ENCODE peak calls at places on chromosome 4, in seven cellular contexts. One of them, this sample, is unnamed. For H3K4me1, the result is how much of the 10 kb centered on the place peaks cover.

GRCh38 chr4:6695660-6696581 is 2.2 kb downstream of the S100P start:
- DNase-seq in SK-N-SH: peak
- DNase-seq in K562: no peak
- DNase-seq in H1: no peak
- DNase-seq in Panc1: no peak
- DNase-seq in HCT116: no peak
- DNase-seq in GM12878: no peak
- DNase-seq in this sample: peak

GRCh38 chr4:125620066-125620850 is 305.5 kb downstream of the FAT4 start:
- DNase-seq in HCT116: no peak
- DNase-seq in SK-N-SH: no peak
- DNase-seq in GM12878: no peak
- DNase-seq in K562: no peak
- DNase-seq in H1: no peak
- DNase-seq in Panc1: no peak
- DNase-seq in this sample: no peak

GRCh38 chr4:40379248-40379647 is 44.1 kb downstream of the CHRNA9 start:
- DNase-seq in SK-N-SH: no peak
- DNase-seq in HCT116: no peak
- DNase-seq in Panc1: no peak
- DNase-seq in GM12878: no peak
- DNase-seq in K562: no peak
- DNase-seq in H1: no peak
- DNase-seq in this sample: no peak

GRCh38 chr4:139521764-139522373 is 34.1 kb downstream of the SETD7 start:
- DNase-seq in HCT116: no peak
- DNase-seq in H1: no peak
- DNase-seq in SK-N-SH: no peak
- DNase-seq in K562: no peak
- DNase-seq in Panc1: no peak
- DNase-seq in GM12878: peak
- DNase-seq in this sample: no peak

GRCh38 chr4:170089743-170090666 is at the start of gene AADAT:
- DNase-seq in K562: peak
- DNase-seq in HCT116: peak
- DNase-seq in GM12878: no peak
- DNase-seq in H1: peak
- DNase-seq in Panc1: peak
- DNase-seq in SK-N-SH: peak
- DNase-seq in this sample: peak

GRCh38 chr4:11603594-11604194 is 175.0 kb upstream of the HS3ST1 start:
- DNase-seq in H1: no peak
- DNase-seq in Panc1: no peak
- DNase-seq in K562: no peak
- DNase-seq in GM12878: no peak
- DNase-seq in HCT116: no peak
- DNase-seq in SK-N-SH: no peak
- DNase-seq in this sample: no peak

GRCh38 chr4:111788046-111788642 is 357.1 kb upstream of the FAM241A start:
- DNase-seq in K562: no peak
- DNase-seq in SK-N-SH: no peak
- DNase-seq in H1: peak
- DNase-seq in Panc1: no peak
- DNase-seq in GM12878: no peak
- DNase-seq in HCT116: no peak
- DNase-seq in this sample: no peak

GRCh38 chr4:94668724-94669123 is 89.0 kb upstream of the BMPR1B start:
- DNase-seq in Panc1: no peak
- DNase-seq in H1: no peak
- DNase-seq in HCT116: no peak
- DNase-seq in SK-N-SH: no peak
- DNase-seq in GM12878: no peak
- DNase-seq in K562: no peak
- DNase-seq in this sample: no peak

GRCh38 chr4:10080874-10081606 is 35.6 kb downstream of the WDR1 start:
- DNase-seq in K562: peak
- DNase-seq in SK-N-SH: peak
- DNase-seq in Panc1: no peak
- DNase-seq in HCT116: no peak
- DNase-seq in GM12878: no peak
- DNase-seq in H1: no peak
- DNase-seq in this sample: no peak

GRCh38 chr4:111519683-111520082 is 625.6 kb upstream of the FAM241A start:
- DNase-seq in SK-N-SH: no peak
- DNase-seq in HCT116: no peak
- DNase-seq in K562: no peak
- DNase-seq in Panc1: no peak
- DNase-seq in GM12878: no peak
- DNase-seq in H1: no peak
- DNase-seq in this sample: no peak

GRCh38 chr4:13523591-13524503 is 20.5 kb downstream of the NKX3-2 start:
- DNase-seq in HCT116: no peak
- DNase-seq in GM12878: no peak
- DNase-seq in SK-N-SH: peak
- DNase-seq in K562: peak
- DNase-seq in Panc1: no peak
- DNase-seq in H1: peak
- DNase-seq in this sample: no peak

GRCh38 chr4:156362581-156362980 is 408.9 kb upstream of the CTSO start:
- DNase-seq in Panc1: no peak
- DNase-seq in H1: no peak
- DNase-seq in SK-N-SH: no peak
- DNase-seq in K562: no peak
- DNase-seq in HCT116: no peak
- DNase-seq in GM12878: no peak
- DNase-seq in this sample: no peak

GRCh38 chr4:175891863-175892262 is 79.8 kb upstream of the GPM6A start:
- DNase-seq in GM12878: no peak
- DNase-seq in Panc1: peak
- DNase-seq in SK-N-SH: peak
- DNase-seq in K562: no peak
- DNase-seq in H1: no peak
- DNase-seq in HCT116: peak
- DNase-seq in this sample: peak

GRCh38 chr4:2482693-2483092 is 13.8 kb downstream of the RNF4 start:
- DNase-seq in Panc1: no peak
- DNase-seq in GM12878: peak
- DNase-seq in SK-N-SH: no peak
- DNase-seq in K562: no peak
- DNase-seq in HCT116: no peak
- DNase-seq in H1: no peak
- DNase-seq in this sample: peak

GRCh38 chr4:152961752-152962117 is 25.6 kb downstream of the FHDC1 start:
- DNase-seq in SK-N-SH: no peak
- DNase-seq in HCT116: no peak
- DNase-seq in GM12878: no peak
- DNase-seq in Panc1: no peak
- DNase-seq in K562: no peak
- DNase-seq in H1: no peak
- DNase-seq in this sample: no peak

GRCh38 chr4:33722254-33722653 is 2522.1 kb downstream of the ARAP2 start:
- DNase-seq in HCT116: no peak
- DNase-seq in Panc1: no peak
- DNase-seq in K562: no peak
- DNase-seq in SK-N-SH: no peak
- DNase-seq in H1: no peak
- DNase-seq in GM12878: no peak
- DNase-seq in this sample: no peak

GRCh38 chr4:118363166-118363565 is 10.4 kb upstream of the PRSS12 start:
- DNase-seq in HCT116: no peak
- DNase-seq in Panc1: no peak
- DNase-seq in K562: no peak
- DNase-seq in SK-N-SH: no peak
- DNase-seq in H1: no peak
- DNase-seq in GM12878: no peak
- DNase-seq in this sample: no peak

GRCh38 chr4:118356731-118357130 is 3.9 kb upstream of the PRSS12 start:
- DNase-seq in H1: no peak
- DNase-seq in HCT116: no peak
- DNase-seq in K562: no peak
- DNase-seq in GM12878: no peak
- DNase-seq in SK-N-SH: no peak
- DNase-seq in Panc1: no peak
- DNase-seq in this sample: no peak

GRCh38 chr4:118360101-118360500 is 7.3 kb upstream of the PRSS12 start:
- DNase-seq in Panc1: no peak
- DNase-seq in K562: no peak
- DNase-seq in HCT116: no peak
- DNase-seq in GM12878: no peak
- DNase-seq in SK-N-SH: no peak
- DNase-seq in H1: no peak
- DNase-seq in this sample: no peak

DNA sequence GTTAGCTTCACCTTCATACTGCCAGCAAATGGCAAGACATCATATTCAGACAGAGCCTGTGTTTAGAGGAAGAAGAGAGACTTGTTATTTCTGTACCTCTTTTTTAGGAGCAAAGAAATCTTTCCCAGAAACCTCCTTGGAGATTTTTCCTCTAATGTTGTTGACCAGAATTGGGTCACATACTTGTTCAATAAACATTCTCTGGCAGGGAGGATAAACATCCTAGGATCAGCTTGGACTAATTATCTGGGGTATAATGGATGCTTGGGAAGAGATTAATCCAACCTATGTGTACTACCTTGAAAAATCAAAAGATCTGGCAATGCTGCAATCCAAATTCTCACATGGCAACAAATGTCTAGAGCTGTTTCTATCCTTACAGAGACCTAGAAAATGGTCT is 8.4 kb upstream of the PRSS12 start:
- DNase-seq in HCT116: no peak
- DNase-seq in H1: no peak
- DNase-seq in K562: no peak
- DNase-seq in Panc1: no peak
- DNase-seq in GM12878: no peak
- DNase-seq in SK-N-SH: no peak
- DNase-seq in this sample: no peak
- TF ChIP-seq SIN3A in HCT116: no peak
- TF ChIP-seq SIN3A in H1: no peak
- TF ChIP-seq SIN3A in K562: no peak
- TF ChIP-seq SIN3A in Panc1: no peak
- TF ChIP-seq SIN3A in GM12878: no peak
- TF ChIP-seq SIN3A in SK-N-SH: no peak
- TF ChIP-seq SIN3A in this sample: no peak

GRCh38 chr4:85408326-85408725 is 66.6 kb upstream of the ARHGAP24 start:
- DNase-seq in GM12878: no peak
- DNase-seq in HCT116: no peak
- DNase-seq in K562: no peak
- DNase-seq in Panc1: no peak
- DNase-seq in SK-N-SH: no peak
- DNase-seq in H1: no peak
- DNase-seq in this sample: no peak
- H3K4me1 ChIP-seq in GM12878: under half
- H3K4me1 ChIP-seq in HCT116: under half
- H3K4me1 ChIP-seq in K562: under half
- H3K4me1 ChIP-seq in Panc1: under half
- H3K4me1 ChIP-seq in SK-N-SH: under half
- H3K4me1 ChIP-seq in H1: under half
- H3K4me1 ChIP-seq in this sample: under half

GRCh38 chr4:77001907-77002306 is 52.4 kb downstream of the SEPTIN11 start:
- DNase-seq in Panc1: no peak
- DNase-seq in GM12878: no peak
- DNase-seq in SK-N-SH: no peak
- DNase-seq in HCT116: no peak
- DNase-seq in H1: no peak
- DNase-seq in K562: no peak
- DNase-seq in this sample: no peak
- TF ChIP-seq SIN3A in Panc1: no peak
- TF ChIP-seq SIN3A in GM12878: no peak
- TF ChIP-seq SIN3A in SK-N-SH: no peak
- TF ChIP-seq SIN3A in HCT116: no peak
- TF ChIP-seq SIN3A in H1: no peak
- TF ChIP-seq SIN3A in K562: no peak
- TF ChIP-seq SIN3A in this sample: no peak

DNA sequence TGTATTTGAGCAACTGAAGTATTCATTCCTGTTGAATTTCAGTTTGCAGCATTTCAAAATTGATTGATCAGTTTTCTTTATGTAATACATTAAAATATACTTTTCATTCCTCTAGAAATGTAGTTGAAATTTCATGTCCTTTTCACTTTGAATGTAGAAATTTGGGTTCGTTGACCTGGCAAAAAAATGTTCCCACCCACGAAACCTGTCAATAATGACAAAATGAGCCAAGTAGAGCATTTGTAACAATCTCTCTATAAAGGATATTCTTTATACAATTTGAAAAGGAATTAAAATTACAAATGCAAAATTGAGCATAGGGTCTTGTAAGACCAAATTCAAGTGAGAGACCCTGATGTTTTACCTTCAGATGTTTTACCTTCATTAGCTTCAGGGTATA is 283.9 kb downstream of the ANKRD50 start:
- DNase-seq in SK-N-SH: no peak
- DNase-seq in HCT116: no peak
- DNase-seq in GM12878: no peak
- DNase-seq in Panc1: no peak
- DNase-seq in K562: no peak
- DNase-seq in H1: no peak
- DNase-seq in this sample: no peak
- H3K4me1 ChIP-seq in SK-N-SH: under half
- H3K4me1 ChIP-seq in HCT116: under half
- H3K4me1 ChIP-seq in GM12878: under half
- H3K4me1 ChIP-seq in Panc1: under half
- H3K4me1 ChIP-seq in K562: under half
- H3K4me1 ChIP-seq in H1: under half
- H3K4me1 ChIP-seq in this sample: under half

GRCh38 chr4:151169223-151169622 is 69.8 kb downstream of the RPS3A start:
- DNase-seq in K562: no peak
- DNase-seq in H1: no peak
- DNase-seq in SK-N-SH: peak
- DNase-seq in HCT116: no peak
- DNase-seq in GM12878: no peak
- DNase-seq in Panc1: no peak
- DNase-seq in this sample: no peak
- TF ChIP-seq SIN3A in K562: no peak
- TF ChIP-seq SIN3A in H1: no peak
- TF ChIP-seq SIN3A in SK-N-SH: peak
- TF ChIP-seq SIN3A in HCT116: no peak
- TF ChIP-seq SIN3A in GM12878: no peak
- TF ChIP-seq SIN3A in Panc1: no peak
- TF ChIP-seq SIN3A in this sample: no peak

DNA sequence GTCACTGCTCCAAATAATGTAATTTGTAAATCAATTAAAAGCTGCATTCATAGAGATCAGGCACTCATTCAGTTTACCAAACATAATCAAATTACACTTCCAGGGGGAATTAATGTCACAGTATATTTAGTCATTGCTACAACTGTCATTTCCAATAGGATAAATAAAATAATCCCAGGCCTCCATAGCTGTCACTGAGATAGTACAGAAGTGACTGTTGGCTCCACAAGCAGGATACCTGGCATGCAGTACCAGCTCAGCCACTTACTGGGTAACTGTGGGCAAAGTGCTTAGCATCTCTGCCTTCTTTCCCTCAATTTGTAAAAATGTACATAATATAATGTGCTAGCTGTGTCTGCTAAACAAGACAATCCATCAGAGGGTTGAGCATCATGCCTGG is 128.1 kb downstream of the CAMK2D start:
- DNase-seq in GM12878: no peak
- DNase-seq in Panc1: no peak
- DNase-seq in SK-N-SH: no peak
- DNase-seq in K562: no peak
- DNase-seq in HCT116: no peak
- DNase-seq in H1: no peak
- DNase-seq in this sample: no peak
- H3K4me1 ChIP-seq in GM12878: under half
- H3K4me1 ChIP-seq in Panc1: under half
- H3K4me1 ChIP-seq in SK-N-SH: under half
- H3K4me1 ChIP-seq in K562: under half
- H3K4me1 ChIP-seq in HCT116: under half
- H3K4me1 ChIP-seq in H1: under half
- H3K4me1 ChIP-seq in this sample: under half

This sample was measured in HepG2.